ENCODE peak calls at places on chromosomes 4 and X, in four cellular contexts. W, Y, T and I are unnamed samples.

GRCh38 chrX:106612403-106612789 is 618 bp downstream of the RADX start:
- DNase-seq in Y (no peak), T (no peak), W (no peak), I (peak)

GRCh38 chr4:39032218-39033085 is at the start of gene TMEM156:
- DNase-seq in T (peak), W (no peak), Y (no peak), I (peak)

GRCh38 chrX:1391707-1392375 is at the start of gene SLC25A6:
- DNase-seq in Y (peak), T (peak), W (peak), I (peak)

GRCh38 chr4:148030486-148030885 is 298.6 kb downstream of the ARHGAP10 start:
- DNase-seq in W (no peak), Y (no peak), T (no peak), I (no peak)

GRCh38 chrX:19904778-19905367 is 17.5 kb upstream of the SH3KBP1 start:
- DNase-seq in W (peak), Y (no peak), T (no peak), I (peak)

GRCh38 chr4:110364911-110365520 is 110.9 kb upstream of the ENPEP start:
- DNase-seq in T (no peak), W (no peak), Y (no peak), I (no peak)

GRCh38 chr4:158856852-158857251 is 88.0 kb downstream of the FNIP2 start:
- DNase-seq in T (no peak), W (no peak), Y (no peak), I (peak)

GRCh38 chr4:126346654-126347053 is 1031.9 kb downstream of the FAT4 start:
- DNase-seq in Y (no peak), W (no peak), T (no peak), I (no peak)

GRCh38 chrX:20595928-20596550 is 329.3 kb upstream of the RPS6KA3 start:
- DNase-seq in W (no peak), Y (peak), T (no peak), I (no peak)

GRCh38 chrX:31837445-31837844 is 765.6 kb upstream of the FTHL17 start:
- DNase-seq in T (no peak), Y (no peak), W (no peak), I (no peak)

GRCh38 chr4:124839786-124840390 is 127.4 kb upstream of the ANKRD50 start:
- DNase-seq in W (no peak), Y (no peak), T (no peak), I (no peak)

GRCh38 chr4:147991543-147992295 is 259.8 kb downstream of the ARHGAP10 start:
- DNase-seq in Y (no peak), T (no peak), W (no peak), I (no peak)

GRCh38 chr4:20178902-20179576 is 72.7 kb upstream of the SLIT2 start:
- DNase-seq in T (no peak), W (no peak), Y (peak), I (no peak)

GRCh38 chr4:83723609-83724008 is 187.7 kb downstream of the GPAT3 start:
- DNase-seq in Y (no peak), T (no peak), W (no peak), I (no peak)

GRCh38 chr4:147976341-147976928 is 244.5 kb downstream of the ARHGAP10 start:
- DNase-seq in T (no peak), Y (no peak), W (no peak), I (no peak)

GRCh38 chrX:18789916-18790315 is 82.5 kb downstream of the PPEF1 start:
- DNase-seq in T (no peak), Y (no peak), W (no peak), I (no peak)

GRCh38 chrX:119942831-119943184 is 743 bp downstream of the NKAP start:
- DNase-seq in W (no peak), T (no peak), Y (no peak), I (peak)

GRCh38 chrX:119943185-119943988 is at the start of gene NKAP:
- DNase-seq in W (peak), Y (peak), T (peak), I (peak)

GRCh38 chrX:119945481-119945880 is 1.9 kb upstream of the NKAP start:
- DNase-seq in W (no peak), T (no peak), Y (no peak), I (no peak)

GRCh38 chrX:119954374-119954773 is 10.8 kb upstream of the NKAP start:
- DNase-seq in Y (no peak), T (no peak), W (no peak), I (no peak)

GRCh38 chrX:119948381-119948780 is 4.8 kb upstream of the NKAP start:
- DNase-seq in Y (no peak), T (no peak), W (no peak), I (no peak)
- TF ChIP-seq TCF7 in Y (no peak), T (no peak), W (no peak), I (no peak)

GRCh38 chrX:119013146-119013545 is 38.7 kb downstream of the LONRF3 start:
- DNase-seq in Y (no peak), T (no peak), W (no peak), I (no peak)
- TF ChIP-seq TCF7 in Y (no peak), T (no peak), W (no peak), I (no peak)

DNA sequence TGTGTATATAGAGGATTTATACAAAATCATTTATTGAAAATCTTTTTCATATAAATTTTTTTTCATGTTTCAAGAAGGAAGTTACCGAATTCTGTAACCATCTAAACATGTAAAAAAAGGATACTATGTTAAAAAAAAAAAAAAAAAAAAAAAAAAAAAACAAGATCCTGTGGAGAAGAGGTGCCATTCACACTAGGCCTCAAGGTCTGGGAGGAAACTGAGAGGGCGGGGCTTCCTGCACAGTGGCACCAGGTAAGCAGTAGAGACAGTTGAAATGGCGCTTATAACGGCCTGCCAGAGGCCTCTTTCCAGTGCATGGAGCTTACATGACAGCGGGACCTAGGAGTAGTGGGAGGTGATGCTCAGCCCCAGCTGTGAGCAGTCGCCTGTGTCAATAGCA is 17.5 kb downstream of the TRAPPC2 start:
- DNase-seq in T (no peak), Y (no peak), W (no peak), I (no peak)
- TF ChIP-seq TCF7 in T (no peak), Y (no peak), W (no peak), I (no peak)

DNA sequence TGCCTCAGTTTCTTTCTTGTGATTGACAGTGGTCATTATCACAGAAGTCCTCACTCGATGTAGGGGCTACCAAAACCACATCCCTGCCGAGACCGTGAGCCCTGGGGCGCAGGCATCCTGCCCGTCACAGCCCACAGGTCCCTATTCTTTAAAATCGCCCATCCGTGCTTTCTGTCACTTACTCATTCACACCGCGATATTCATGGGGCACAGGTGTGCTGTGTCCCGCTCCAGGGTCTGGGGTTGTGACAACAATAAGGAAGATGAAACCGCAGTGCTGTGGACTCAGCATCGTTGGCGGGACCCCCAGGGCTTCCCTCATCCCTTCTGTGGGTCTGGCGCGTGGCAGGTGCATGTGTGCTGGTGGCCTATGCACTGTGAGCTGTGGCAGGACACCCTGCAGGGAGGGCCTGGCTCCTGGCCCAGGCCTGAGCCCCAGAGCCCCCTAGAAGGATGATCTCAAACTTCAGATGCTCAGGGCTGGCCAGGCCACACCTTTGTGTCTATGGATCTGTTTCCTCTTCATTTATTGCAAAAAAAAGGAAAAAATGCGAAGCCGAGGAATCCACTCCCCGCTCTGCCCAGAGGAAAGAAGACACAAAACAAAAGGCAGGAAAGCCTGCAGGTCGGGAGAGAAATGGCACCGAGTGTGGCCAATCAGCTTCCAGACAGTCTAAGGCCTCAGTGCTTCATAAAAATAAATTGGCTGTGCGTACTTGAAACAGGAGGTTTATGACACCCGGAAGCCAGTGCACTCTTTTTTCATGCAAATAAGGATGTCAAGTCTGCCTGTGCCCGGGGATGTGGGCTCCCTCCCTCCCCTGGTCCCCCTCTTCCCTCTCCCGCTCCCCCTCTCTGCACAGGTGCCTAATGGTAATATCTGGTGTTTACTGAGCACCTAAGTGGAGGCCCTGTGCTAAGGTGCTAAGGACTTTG is 109.5 kb upstream of the ADRA2C start:
- DNase-seq in W (no peak), Y (no peak), T (no peak), I (no peak)
- TF ChIP-seq TCF7 in W (no peak), Y (no peak), T (no peak), I (no peak)

GRCh38 chr4:105495667-105496066 is 21.8 kb upstream of the PPA2 start:
- DNase-seq in W (no peak), T (no peak), Y (no peak), I (no peak)

DNA sequence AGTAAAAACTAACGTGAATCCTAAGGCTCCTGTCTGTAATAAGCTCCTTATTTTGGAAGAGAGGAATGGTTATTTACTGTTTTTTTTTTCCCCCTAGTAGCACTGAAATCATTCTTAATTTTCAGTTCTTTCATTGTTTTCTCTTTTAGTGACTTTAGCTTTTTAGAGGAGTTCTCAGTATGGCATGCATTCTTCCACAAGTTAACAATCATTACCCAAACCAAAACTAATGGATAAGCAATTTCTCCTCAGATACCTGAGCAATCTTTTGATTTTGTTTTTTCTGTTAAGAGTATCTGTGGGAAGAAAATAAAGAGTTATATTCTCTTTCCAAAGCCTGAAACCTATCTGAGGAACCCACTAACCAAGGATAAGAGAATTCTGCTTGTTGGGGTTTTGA is 16.7 kb upstream of the PPA2 start:
- DNase-seq in W (no peak), T (no peak), Y (no peak), I (no peak)
- TF ChIP-seq TCF7 in W (no peak), T (no peak), Y (no peak), I (no peak)

GRCh38 chr4:186201535-186202230 is 10.3 kb downstream of the CYP4V2 start:
- DNase-seq in T (no peak), Y (peak), W (peak), I (peak)
- TF ChIP-seq TCF7 in T (no peak), Y (no peak), W (no peak), I (no peak)

GRCh38 chr4:8325284-8325973 is 55.9 kb downstream of the HTRA3 start:
- DNase-seq in Y (peak), T (no peak), W (no peak), I (no peak)

GRCh38 chr4:8324640-8325239 is 55.2 kb downstream of the HTRA3 start:
- DNase-seq in Y (no peak), T (no peak), W (no peak), I (no peak)

GRCh38 chr4:8321220-8321619 is 51.7 kb downstream of the HTRA3 start:
- DNase-seq in W (no peak), Y (no peak), T (no peak), I (no peak)

GRCh38 chr4:8323947-8324555 is 54.5 kb downstream of the HTRA3 start:
- DNase-seq in Y (no peak), T (no peak), W (no peak), I (no peak)

GRCh38 chr4:8322794-8323704 is 53.5 kb downstream of the HTRA3 start:
- DNase-seq in W (no peak), Y (no peak), T (no peak), I (no peak)
- TF ChIP-seq TCF7 in W (no peak), Y (no peak), T (no peak), I (no peak)

DNA sequence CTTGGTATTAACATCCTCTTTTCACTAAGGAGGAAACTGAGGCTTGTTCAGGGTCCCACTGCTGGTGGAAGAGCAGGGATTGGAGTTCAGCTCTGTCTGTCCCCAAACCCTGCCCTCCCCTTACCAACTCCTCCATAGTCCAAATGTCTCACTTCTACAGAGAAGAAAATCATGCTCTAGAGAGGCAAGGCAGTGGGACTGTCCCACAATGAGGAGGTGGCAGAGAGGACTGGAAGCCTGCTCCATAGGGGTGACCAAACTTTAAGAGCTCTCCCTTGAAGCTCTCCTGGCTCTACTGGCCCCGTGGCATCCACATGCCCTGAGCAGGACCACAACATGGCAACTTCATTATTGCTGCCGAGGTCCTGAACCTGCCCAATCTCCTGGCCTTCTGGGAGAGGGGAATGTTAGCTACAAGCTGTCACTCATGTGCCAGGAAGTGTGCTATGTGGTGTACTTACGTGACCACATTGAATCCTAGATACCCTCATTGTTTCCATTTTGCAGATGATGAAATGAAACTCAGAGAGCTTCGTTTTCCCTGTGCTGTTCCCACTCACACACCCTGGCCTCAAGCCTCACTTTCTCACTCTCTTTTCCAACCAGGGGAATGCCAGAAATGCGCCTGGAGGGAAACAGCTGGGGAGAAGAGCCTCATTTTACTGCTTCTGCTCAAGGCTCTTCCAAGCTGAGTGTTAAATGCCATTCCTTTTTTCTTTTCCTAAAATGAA is 71.5 kb downstream of the ANAPC4 start:
- DNase-seq in T (no peak), Y (no peak), W (no peak), I (no peak)
- TF ChIP-seq TCF7 in T (no peak), Y (no peak), W (no peak), I (no peak)